ENCODE peak calls at places on chromosomes 4 and X, in eight cellular contexts. T is adrenal gland; N is stimulated activated CD4-positive, alpha-beta T cell treated with anti-CD3 and anti-CD28 coated beads, Interleukin-15, amount 100 ng/mL, for 1 hour; U is tibial artery; E is uterus; H is fibroblast of pulmonary artery; B is choroid plexus epithelial cell; Z is fibroblast of lung. A is an unnamed sample.

GRCh38 chr4:37715889-37716402 is 29.8 kb upstream of the RELL1 start:
- DNase-seq in T (no peak), N (no peak), U (no peak), E (no peak), H (peak; percentile 49), B (peak; percentile 62), Z (peak; percentile 69), A (no peak)

GRCh38 chrX:97372006-97372766 is 488.5 kb downstream of the RPA4 start:
- DNase-seq in T (peak; percentile 26), N (no peak), U (no peak), E (no peak), H (no peak), B (no peak), Z (no peak), A (no peak)

GRCh38 chr4:1582227-1582626 is 101.9 kb downstream of the FAM53A start:
- DNase-seq in T (no peak), N (no peak), U (no peak), E (no peak), H (no peak), B (no peak), Z (no peak), A (peak; percentile 74)

GRCh38 chrX:19886888-19887531 is 390 bp downstream of the SH3KBP1 start:
- DNase-seq in T (no peak), N (no peak), U (peak; percentile 62), E (peak; percentile 24), H (no peak), B (no peak), Z (peak; percentile 19), A (no peak)

GRCh38 chr4:19729873-19730735 is 521.6 kb upstream of the SLIT2 start:
- DNase-seq in T (peak; percentile 16), N (no peak), U (no peak), E (no peak), H (peak; percentile 76), B (peak; percentile 59), Z (peak; percentile 68), A (no peak)

GRCh38 chrX:115553171-115553570 is 7.8 kb upstream of the PLS3 start:
- DNase-seq in T (no peak), N (no peak), U (no peak), E (no peak), H (no peak), B (no peak), Z (no peak), A (no peak)

GRCh38 chr4:166972071-166972470 is 262.2 kb downstream of the SPOCK3 start:
- DNase-seq in T (no peak), N (no peak), U (no peak), E (no peak), H (peak; percentile 84), B (peak; percentile 8), Z (peak; percentile 77), A (no peak)

GRCh38 chr4:119300072-119300387 is 21.9 kb downstream of the FABP2 start:
- DNase-seq in T (peak; percentile 50), N (no peak), U (peak; percentile 78), E (peak; percentile 37), H (peak; percentile 76), B (peak; percentile 71), Z (peak; percentile 65), A (peak; percentile 56)

GRCh38 chrX:49163555-49164419 is 1.2 kb downstream of the MAGIX start:
- DNase-seq in T (peak; percentile 89), N (peak; percentile 67), U (peak; percentile 93), E (peak; percentile 88), H (peak; percentile 85), B (peak; percentile 85), Z (peak; percentile 65), A (peak; percentile 90)

GRCh38 chr4:164056426-164057142 is 562.1 kb downstream of the TMA16 start:
- DNase-seq in T (no peak), N (no peak), U (no peak), E (no peak), H (no peak), B (no peak), Z (peak; percentile 67), A (no peak)

GRCh38 chr4:121072080-121072835 is at the start of gene NDNF:
- DNase-seq in T (peak; percentile 35), N (no peak), U (peak; percentile 74), E (peak; percentile 13), H (peak; percentile 36), B (peak; percentile 42), Z (peak; percentile 50), A (peak; percentile 32)

GRCh38 chrX:135557344-135557743 is 36.9 kb downstream of the INTS6L start:
- DNase-seq in T (no peak), N (no peak), U (no peak), E (no peak), H (no peak), B (no peak), Z (no peak), A (no peak)

GRCh38 chr4:101670370-101670769 is 120.2 kb upstream of the BANK1 start:
- DNase-seq in T (no peak), N (no peak), U (peak; percentile 64), E (no peak), H (no peak), B (no peak), Z (no peak), A (no peak)

GRCh38 chrX:9357500-9358139 is 107.2 kb upstream of the TBL1X start:
- DNase-seq in T (no peak), N (no peak), U (no peak), E (no peak), H (no peak), B (no peak), Z (no peak), A (no peak)

GRCh38 chr4:37999000-37999745 is 39.0 kb downstream of the PTTG2 start:
- DNase-seq in T (no peak), N (no peak), U (no peak), E (no peak), H (no peak), B (no peak), Z (no peak), A (no peak)

GRCh38 chr4:74391346-74391745 is 26.4 kb downstream of the EREG start:
- DNase-seq in T (no peak), N (no peak), U (no peak), E (no peak), H (no peak), B (no peak), Z (no peak), A (no peak)

GRCh38 chrX:104270916-104271512 is 16.3 kb upstream of the ESX1 start:
- DNase-seq in T (peak; percentile 53), N (no peak), U (peak; percentile 64), E (peak; percentile 19), H (peak; percentile 46), B (peak; percentile 47), Z (no peak), A (no peak)

GRCh38 chrX:109839694-109840358 is 106.8 kb upstream of the ACSL4 start:
- DNase-seq in T (no peak), N (no peak), U (peak; percentile 58), E (peak; percentile 24), H (peak; percentile 74), B (peak; percentile 69), Z (peak; percentile 54), A (peak; percentile 34)

GRCh38 chr4:74522251-74522991 is 77.5 kb downstream of the AREG start:
- DNase-seq in T (no peak), N (no peak), U (no peak), E (no peak), H (no peak), B (peak; percentile 80), Z (peak; percentile 65), A (no peak)

A was measured in left cardiac atrium.